ENCODE peak calls at places on chromosomes 7 and 10, in six cellular contexts. K is COR-L47; R is AG08395; P is activated T-helper 1 cell treated with Interleukin-2 at 50 U/mL for 16 hours; T is cardiac muscle cell; L is effector CD4-positive, alpha-beta T cell. W is an unnamed sample.

GRCh38 chr10:88582806-88583583 is at the start of gene RNLS:
- DNase-seq in L (peak), K (no peak), R (peak), P (peak), T (peak), W (peak)

GRCh38 chr10:88281592-88282268 is 301.4 kb downstream of the RNLS start:
- DNase-seq in L (no peak), P (no peak), K (no peak), R (peak), T (peak), W (peak)

GRCh38 chr10:121927361-121927840 is 430 bp downstream of the ATE1 start:
- DNase-seq in T (peak), R (peak), K (peak), P (no peak), L (peak), W (no peak)

GRCh38 chr10:74223755-74224530 is 72.9 kb downstream of the ADK start:
- DNase-seq in R (peak), P (no peak), T (peak), K (no peak), L (no peak), W (peak)

GRCh38 chr7:122199171-122199570 is 55.1 kb upstream of the AASS start:
- DNase-seq in R (no peak), K (no peak), T (peak), P (no peak), L (no peak), W (no peak)

GRCh38 chr10:31320179-31320597 is 1.2 kb downstream of the ZEB1 start:
- DNase-seq in P (peak), L (peak), R (no peak), K (no peak), T (peak), W (no peak)

GRCh38 chr7:90596745-90597526 is 815 bp downstream of the CDK14 start:
- DNase-seq in L (no peak), P (no peak), R (peak), T (peak), K (peak), W (no peak)

GRCh38 chr7:43391518-43391917 is 191.4 kb upstream of the STK17A start:
- DNase-seq in L (no peak), R (no peak), T (no peak), K (no peak), P (no peak), W (no peak)

GRCh38 chr10:71302874-71303568 is 16.0 kb upstream of the SLC29A3 start:
- DNase-seq in T (peak), P (no peak), K (peak), L (no peak), R (peak), W (peak)

GRCh38 chr7:24870766-24871165 is 109.2 kb downstream of the OSBPL3 start:
- DNase-seq in T (no peak), L (no peak), P (no peak), K (no peak), R (no peak), W (no peak)

GRCh38 chr10:130941886-130942285 is 369.6 kb downstream of the TCERG1L start:
- DNase-seq in P (no peak), R (no peak), L (no peak), K (no peak), T (no peak), W (no peak)

GRCh38 chr10:42973870-42974692 is 102.8 kb upstream of the RET start:
- DNase-seq in R (no peak), T (no peak), L (no peak), K (no peak), P (no peak), W (no peak)

GRCh38 chr7:131381069-131381838 is 53.6 kb downstream of the MKLN1 start:
- DNase-seq in T (peak), P (no peak), L (no peak), K (no peak), R (peak), W (no peak)

GRCh38 chr7:94696981-94697670 is 41.2 kb upstream of the SGCE start:
- DNase-seq in K (no peak), R (peak), P (no peak), T (peak), L (no peak), W (peak)

GRCh38 chr7:24372973-24373372 is 89.0 kb downstream of the NPY start:
- DNase-seq in P (no peak), T (no peak), R (no peak), L (no peak), K (no peak), W (no peak)

GRCh38 chr7:75943864-75944263 is 28.9 kb downstream of the POR start:
- DNase-seq in L (no peak), R (no peak), T (no peak), K (no peak), P (no peak), W (no peak)

GRCh38 chr7:17123020-17123419 is 175.4 kb upstream of the AHR start:
- DNase-seq in L (no peak), T (peak), R (peak), K (no peak), P (no peak), W (peak)

GRCh38 chr7:1663857-1664651 is 6.0 kb upstream of the ELFN1 start:
- DNase-seq in P (no peak), L (no peak), T (no peak), K (no peak), R (no peak), W (no peak)

GRCh38 chr7:57404343-57404966 is 45.5 kb upstream of the ZNF716 start:
- DNase-seq in L (no peak), P (no peak), R (no peak), K (no peak), T (no peak), W (no peak)

GRCh38 chr7:91310829-91311460 is 46.7 kb downstream of the FZD1 start:
- DNase-seq in P (no peak), R (peak), L (no peak), T (peak), K (no peak), W (peak)

GRCh38 chr7:73507556-73507955 is 14.5 kb downstream of the BAZ1B start:
- DNase-seq in T (peak), P (no peak), K (no peak), L (no peak), R (no peak), W (no peak)

GRCh38 chr7:24024689-24025088 is 259.3 kb upstream of the NPY start:
- DNase-seq in P (no peak), L (no peak), T (no peak), R (no peak), K (no peak), W (peak)

GRCh38 chr10:112859793-112860192 is 90.3 kb upstream of the TCF7L2 start:
- DNase-seq in L (no peak), R (no peak), T (no peak), K (no peak), P (no peak), W (no peak)

GRCh38 chr7:3835102-3835501 is 534.0 kb downstream of the SDK1 start:
- DNase-seq in P (no peak), T (no peak), K (no peak), R (no peak), L (no peak), W (no peak)

GRCh38 chr7:100257017-100257416 is 37.3 kb downstream of the PVRIG start:
- DNase-seq in P (no peak), L (no peak), T (no peak), K (no peak), R (no peak), W (no peak)

GRCh38 chr10:278707-279106 is 143.5 kb downstream of the ZMYND11 start:
- DNase-seq in L (no peak), T (no peak), K (no peak), P (no peak), R (no peak), W (no peak)

GRCh38 chr10:7696545-7696944 is 6.6 kb upstream of the ITIH2 start:
- DNase-seq in R (no peak), L (no peak), K (no peak), T (peak), P (no peak), W (no peak)

GRCh38 chr10:38118072-38118807 is 24.1 kb downstream of the ZNF37A start:
- DNase-seq in T (peak), P (no peak), K (no peak), L (no peak), R (no peak), W (peak)

GRCh38 chr10:103512591-103513382 is 19.3 kb downstream of the NEURL1 start:
- DNase-seq in K (no peak), L (no peak), P (no peak), R (no peak), T (no peak), W (no peak)